ENCODE peak calls at places on chromosome 1, in five cellular contexts. I, Q, U, H and S are unnamed samples.

GRCh38 chr1:109890115-109890953 is 20.3 kb upstream of the CSF1 start:
- DNase-seq in I (no peak), Q (no peak), U (no peak), H (no peak), S (no peak)

GRCh38 chr1:30904191-30904961 is 4.2 kb downstream of the SDC3 start:
- DNase-seq in I (no peak), Q (peak; percentile 36), U (no peak), H (peak; percentile 8), S (peak; percentile 48)

GRCh38 chr1:153752561-153753195 is 22.5 kb upstream of the SLC27A3 start:
- DNase-seq in I (peak; percentile 65), Q (no peak), U (no peak), H (no peak), S (no peak)

GRCh38 chr1:240190881-240191385 is 99.2 kb downstream of the FMN2 start:
- DNase-seq in I (no peak), Q (no peak), U (peak; percentile 32), H (no peak), S (peak; percentile 24)

GRCh38 chr1:5244631-5245285 is 590.3 kb downstream of the AJAP1 start:
- DNase-seq in I (no peak), Q (no peak), U (no peak), H (no peak), S (no peak)

GRCh38 chr1:162178432-162178831 is 108.9 kb downstream of the NOS1AP start:
- DNase-seq in I (no peak), Q (no peak), U (no peak), H (no peak), S (no peak)

GRCh38 chr1:233085566-233085965 is 135.2 kb downstream of the NTPCR start:
- DNase-seq in I (no peak), Q (no peak), U (no peak), H (no peak), S (no peak)

GRCh38 chr1:26283871-26284596 is 4.1 kb downstream of the SH3BGRL3 start:
- DNase-seq in I (no peak), Q (no peak), U (no peak), H (no peak), S (no peak)

GRCh38 chr1:8390707-8391106 is 72.8 kb downstream of the SLC45A1 start:
- DNase-seq in I (peak; percentile 19), Q (no peak), U (no peak), H (no peak), S (no peak)

GRCh38 chr1:59367269-59368006 is 70.5 kb downstream of the FGGY start:
- DNase-seq in I (peak; percentile 83), Q (peak; percentile 63), U (peak; percentile 34), H (peak; percentile 70), S (no peak)

GRCh38 chr1:212514056-212514614 is 81.4 kb downstream of the NENF start:
- DNase-seq in I (peak; percentile 37), Q (no peak), U (no peak), H (peak; percentile 41), S (peak; percentile 74)

GRCh38 chr1:207884276-207885029 is 26.5 kb downstream of the CD34 start:
- DNase-seq in I (no peak), Q (no peak), U (no peak), H (no peak), S (no peak)

GRCh38 chr1:151370211-151370911 is 2.1 kb downstream of the SELENBP1 start:
- DNase-seq in I (peak; percentile 36), Q (no peak), U (no peak), H (peak; percentile 68), S (no peak)

GRCh38 chr1:26556041-26556440 is 26.5 kb downstream of the RPS6KA1 start:
- DNase-seq in I (no peak), Q (no peak), U (no peak), H (no peak), S (no peak)

GRCh38 chr1:248421384-248421783 is 18.5 kb downstream of the OR2T1 start:
- DNase-seq in I (no peak), Q (no peak), U (no peak), H (no peak), S (no peak)

GRCh38 chr1:107432108-107432507 is 291.3 kb downstream of the NTNG1 start:
- DNase-seq in I (no peak), Q (no peak), U (peak; percentile 20), H (no peak), S (no peak)

GRCh38 chr1:100463809-100464424 is 74.0 kb upstream of the GPR88 start:
- DNase-seq in I (peak; percentile 61), Q (no peak), U (peak; percentile 81), H (peak; percentile 44), S (peak; percentile 57)

GRCh38 chr1:70707214-70707613 is 296.1 kb downstream of the CTH start:
- DNase-seq in I (no peak), Q (no peak), U (no peak), H (no peak), S (no peak)

GRCh38 chr1:62917314-62917713 is 133.4 kb downstream of the ATG4C start:
- DNase-seq in I (no peak), Q (no peak), U (no peak), H (no peak), S (no peak)

GRCh38 chr1:60274422-60275419 is 201.2 kb upstream of the C1orf87 start:
- DNase-seq in I (no peak), Q (no peak), U (no peak), H (no peak), S (no peak)

DNA sequence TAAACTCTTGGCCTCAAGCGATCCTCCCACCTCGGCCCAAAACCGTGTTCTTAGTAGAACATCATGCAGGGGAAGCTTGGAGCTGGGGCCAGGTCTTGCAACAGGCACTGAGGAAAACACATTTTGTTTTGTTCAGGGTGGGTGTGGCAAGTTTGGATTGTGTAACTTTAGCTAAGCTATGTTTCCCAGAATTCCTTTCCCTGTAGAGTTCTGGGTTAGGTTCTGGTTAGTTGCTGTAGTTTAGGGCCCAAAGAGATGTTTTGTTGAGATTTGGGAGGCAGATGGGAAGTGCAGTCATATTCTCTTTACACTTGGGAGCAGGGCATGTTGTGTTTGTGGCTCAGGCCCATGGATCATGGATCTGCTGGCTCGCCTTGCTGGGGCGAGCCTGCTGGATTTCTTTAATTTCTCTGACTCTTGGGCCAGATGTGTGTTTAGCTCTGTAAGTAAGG is 24.0 kb downstream of the PLA2G5 start:
- DNase-seq in I (no peak), Q (no peak), U (no peak), H (peak; percentile 79), S (no peak)
- H3K4me3 ChIP-seq in I (no peak overlapping the region), Q (no peak overlapping the region), U (no peak overlapping the region), H (no peak overlapping the region), S (no peak overlapping the region)

DNA sequence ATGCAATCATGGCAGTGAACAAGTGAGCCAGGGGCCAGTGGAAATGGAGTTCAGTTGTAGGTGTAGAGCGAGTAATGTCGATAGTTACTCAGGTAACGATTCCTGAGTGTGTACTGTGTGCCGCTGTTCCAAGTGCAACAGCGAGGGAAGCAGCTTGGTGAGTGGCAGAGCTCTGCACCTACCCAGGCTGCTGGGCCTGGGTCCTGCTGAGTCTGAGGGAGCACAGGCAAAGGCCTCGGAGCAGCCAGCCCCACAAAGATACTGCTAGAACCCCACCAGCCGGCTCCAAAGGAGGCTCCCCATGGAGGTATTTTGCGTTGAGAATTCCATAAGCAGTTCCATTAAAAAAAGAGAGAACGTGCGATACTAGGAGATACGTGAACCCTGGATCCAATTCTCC is 23.2 kb downstream of the PARP1 start:
- DNase-seq in I (no peak), Q (no peak), U (no peak), H (no peak), S (no peak)
- H3K36me3 ChIP-seq in I (peaks cover 100% of the 10 kb centered on the region), Q (peaks cover 5% of the 10 kb centered on the region), U (peaks cover 11% of the 10 kb centered on the region), H (peaks cover 100% of the 10 kb centered on the region), S (peaks cover 87% of the 10 kb centered on the region)

GRCh38 chr1:192629602-192630001 is 6.3 kb upstream of the RGS13 start:
- DNase-seq in I (no peak), Q (no peak), U (no peak), H (no peak), S (no peak)

GRCh38 chr1:192626366-192627179 is 9.4 kb upstream of the RGS13 start:
- DNase-seq in I (no peak), Q (no peak), U (no peak), H (no peak), S (no peak)

GRCh38 chr1:192627901-192628300 is 8.0 kb upstream of the RGS13 start:
- DNase-seq in I (no peak), Q (no peak), U (no peak), H (no peak), S (no peak)

GRCh38 chr1:192630521-192631287 is 5.2 kb upstream of the RGS13 start:
- DNase-seq in I (no peak), Q (no peak), U (no peak), H (no peak), S (no peak)

GRCh38 chr1:192628406-192629057 is 7.4 kb upstream of the RGS13 start:
- DNase-seq in I (no peak), Q (no peak), U (no peak), H (no peak), S (no peak)
- H3K4me3 ChIP-seq in I (no peak overlapping the region), Q (no peak overlapping the region), U (no peak overlapping the region), H (no peak overlapping the region), S (no peak overlapping the region)

DNA sequence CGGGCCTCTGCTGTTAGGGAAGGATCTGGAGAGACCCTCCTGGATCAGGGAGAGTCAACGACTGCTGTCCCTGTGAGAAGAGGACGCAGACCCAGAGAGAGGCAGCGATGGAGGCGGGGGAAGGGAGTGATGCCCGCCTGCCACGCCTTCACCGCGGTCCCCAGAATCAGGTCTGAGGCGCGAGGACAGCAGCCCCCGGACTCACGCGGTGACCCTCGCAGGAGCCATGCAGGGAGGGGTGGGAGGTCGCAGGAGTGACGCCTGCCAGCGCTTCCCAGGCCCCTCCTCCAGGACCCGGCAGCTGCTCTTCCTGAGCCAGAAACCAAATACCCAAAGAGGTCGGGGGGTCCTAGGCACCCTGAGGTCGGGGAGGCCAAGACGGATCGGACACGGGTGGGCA is 6.2 kb upstream of the TNFRSF4 start:
- DNase-seq in I (no peak), Q (no peak), U (no peak), H (no peak), S (no peak)
- H3K36me3 ChIP-seq in I (peaks cover 77% of the 10 kb centered on the region), Q (peaks cover 52% of the 10 kb centered on the region), U (no peaks in the 10 kb centered on the region), H (peaks cover 87% of the 10 kb centered on the region), S (peaks cover 9% of the 10 kb centered on the region)